ENCODE peak calls at places on chromosomes 7 and 10, in five cellular contexts. Q, U, N, Y and V are unnamed samples.

GRCh38 chr10:59904431-59905065 is 1.8 kb downstream of the CCDC6 start:
- DNase-seq in Q (no peak), U (no peak), N (no peak), Y (no peak), V (no peak)

GRCh38 chr10:96619120-96619519 is 32.3 kb upstream of the TM9SF3 start:
- DNase-seq in Q (no peak), U (no peak), N (no peak), Y (no peak), V (no peak)

GRCh38 chr7:47698386-47698785 is 116.5 kb upstream of the TNS3 start:
- DNase-seq in Q (no peak), U (no peak), N (no peak), Y (no peak), V (no peak)

GRCh38 chr10:37682617-37683016 is 174.8 kb downstream of the ZNF248 start:
- DNase-seq in Q (no peak), U (no peak), N (no peak), Y (no peak), V (no peak)

GRCh38 chr7:102097601-102098161 is 189.0 kb upstream of the SH2B2 start:
- DNase-seq in Q (peak; percentile 65), U (no peak), N (no peak), Y (no peak), V (no peak)

GRCh38 chr7:144818516-144818915 is 17.3 kb downstream of the TPK1 start:
- DNase-seq in Q (no peak), U (peak; percentile 67), N (peak; percentile 21), Y (no peak), V (no peak)

GRCh38 chr7:12715372-12716133 is 28.1 kb downstream of the ARL4A start:
- DNase-seq in Q (peak; percentile 98), U (peak; percentile 73), N (peak; percentile 78), Y (peak; percentile 69), V (no peak)

GRCh38 chr10:71569775-71570588 is 149.6 kb downstream of the C10orf105 start:
- DNase-seq in Q (peak; percentile 56), U (peak; percentile 87), N (peak; percentile 48), Y (peak; percentile 79), V (peak; percentile 83)

GRCh38 chr7:55502209-55502608 is 70.1 kb downstream of the VOPP1 start:
- DNase-seq in Q (no peak), U (no peak), N (no peak), Y (no peak), V (no peak)

GRCh38 chr7:106022193-106022821 is 59.2 kb downstream of the CDHR3 start:
- DNase-seq in Q (no peak), U (peak; percentile 84), N (no peak), Y (no peak), V (no peak)

GRCh38 chr7:110442386-110442837 is 648.5 kb upstream of the LRRN3 start:
- DNase-seq in Q (peak; percentile 62), U (peak; percentile 42), N (peak; percentile 74), Y (no peak), V (peak; percentile 24)

GRCh38 chr10:131975796-131976195 is 5.9 kb downstream of the BNIP3 start:
- DNase-seq in Q (no peak), U (no peak), N (no peak), Y (no peak), V (no peak)

GRCh38 chr7:17681965-17682364 is 258.3 kb downstream of the SNX13 start:
- DNase-seq in Q (no peak), U (no peak), N (no peak), Y (no peak), V (no peak)

GRCh38 chr7:47819054-47819920 is 129.0 kb downstream of the PKD1L1 start:
- DNase-seq in Q (peak; percentile 82), U (peak; percentile 67), N (peak; percentile 68), Y (peak; percentile 75), V (peak; percentile 71)

GRCh38 chr7:4849390-4849789 is 12.4 kb downstream of the PAPOLB start:
- DNase-seq in Q (peak; percentile 48), U (peak; percentile 61), N (peak; percentile 11), Y (no peak), V (peak; percentile 58)

GRCh38 chr7:75967573-75967997 is 26.8 kb downstream of the TMEM120A start:
- DNase-seq in Q (no peak), U (no peak), N (no peak), Y (no peak), V (no peak)

GRCh38 chr10:118965636-118966035 is 63.9 kb upstream of the NANOS1 start:
- DNase-seq in Q (no peak), U (no peak), N (no peak), Y (peak; percentile 63), V (no peak)

GRCh38 chr10:80136134-80136571 is 3.6 kb downstream of the PLAC9 start:
- DNase-seq in Q (no peak), U (no peak), N (peak; percentile 19), Y (peak; percentile 95), V (no peak)

GRCh38 chr10:23892296-23892695 is 316.6 kb upstream of the KIAA1217 start:
- DNase-seq in Q (no peak), U (no peak), N (peak; percentile 14), Y (no peak), V (no peak)

GRCh38 chr10:132500781-132501415 is 36.7 kb upstream of the INPP5A start:
- DNase-seq in Q (no peak), U (no peak), N (no peak), Y (no peak), V (no peak)

GRCh38 chr7:30020535-30020934 is 6.0 kb downstream of the FKBP14 start:
- DNase-seq in Q (no peak), U (no peak), N (no peak), Y (no peak), V (no peak)

GRCh38 chr10:31952066-31952465 is 23.4 kb upstream of the ARHGAP12 start:
- DNase-seq in Q (no peak), U (no peak), N (no peak), Y (no peak), V (no peak)

GRCh38 chr7:116172353-116172752 is 38.0 kb upstream of the TES start:
- DNase-seq in Q (no peak), U (no peak), N (peak; percentile 39), Y (no peak), V (no peak)

GRCh38 chr7:33554576-33554975 is 350.8 kb upstream of the BMPER start:
- DNase-seq in Q (no peak), U (no peak), N (no peak), Y (no peak), V (no peak)

GRCh38 chr7:71442492-71443196 is 310.7 kb downstream of the GALNT17 start:
- DNase-seq in Q (no peak), U (peak; percentile 4), N (no peak), Y (no peak), V (no peak)

GRCh38 chr10:68560201-68560915 is at the start of gene TET1:
- DNase-seq in Q (peak; percentile 61), U (peak; percentile 55), N (peak; percentile 11), Y (peak; percentile 70), V (peak; percentile 63)

GRCh38 chr7:49513939-49514338 is 259.5 kb upstream of the VWC2 start:
- DNase-seq in Q (no peak), U (no peak), N (no peak), Y (no peak), V (no peak)

GRCh38 chr10:115948415-115948814 is 324.6 kb downstream of the GFRA1 start:
- DNase-seq in Q (peak; percentile 13), U (no peak), N (no peak), Y (no peak), V (no peak)

GRCh38 chr10:52637592-52637991 is 135.0 kb downstream of the MBL2 start:
- DNase-seq in Q (peak; percentile 35), U (no peak), N (peak; percentile 57), Y (no peak), V (no peak)

GRCh38 chr10:80072584-80072983 is 5.9 kb upstream of the TMEM254 start:
- DNase-seq in Q (no peak), U (no peak), N (no peak), Y (no peak), V (no peak)

GRCh38 chr7:158394936-158395335 is 192.7 kb downstream of the PTPRN2 start:
- DNase-seq in Q (peak; percentile 39), U (peak; percentile 52), N (no peak), Y (no peak), V (no peak)

DNA sequence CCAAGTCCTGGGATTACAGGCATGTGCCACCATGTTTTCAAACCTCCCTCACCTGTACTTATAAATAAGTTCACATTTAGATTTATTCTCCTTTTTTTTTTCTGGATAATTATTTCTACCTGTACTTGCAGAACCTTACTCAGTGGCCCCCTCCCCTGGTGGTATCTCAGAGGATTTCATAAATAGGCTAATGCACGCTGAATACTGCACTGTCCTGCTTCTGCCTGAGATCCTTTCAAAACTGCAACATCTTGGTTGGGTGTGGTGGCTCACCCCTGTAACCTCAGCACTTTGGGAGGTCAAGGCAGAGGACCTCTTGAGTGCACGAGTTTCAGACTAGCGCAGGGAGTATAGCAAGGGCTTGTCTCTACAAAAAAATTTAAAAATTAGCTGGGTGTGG is 4.6 kb upstream of the BLVRA start:
- DNase-seq in Q (no peak), U (no peak), N (no peak), Y (no peak), V (no peak)
- TF ChIP-seq CTCF in Q (no peak), U (no peak), N (no peak), Y (no peak), V (no peak)

DNA sequence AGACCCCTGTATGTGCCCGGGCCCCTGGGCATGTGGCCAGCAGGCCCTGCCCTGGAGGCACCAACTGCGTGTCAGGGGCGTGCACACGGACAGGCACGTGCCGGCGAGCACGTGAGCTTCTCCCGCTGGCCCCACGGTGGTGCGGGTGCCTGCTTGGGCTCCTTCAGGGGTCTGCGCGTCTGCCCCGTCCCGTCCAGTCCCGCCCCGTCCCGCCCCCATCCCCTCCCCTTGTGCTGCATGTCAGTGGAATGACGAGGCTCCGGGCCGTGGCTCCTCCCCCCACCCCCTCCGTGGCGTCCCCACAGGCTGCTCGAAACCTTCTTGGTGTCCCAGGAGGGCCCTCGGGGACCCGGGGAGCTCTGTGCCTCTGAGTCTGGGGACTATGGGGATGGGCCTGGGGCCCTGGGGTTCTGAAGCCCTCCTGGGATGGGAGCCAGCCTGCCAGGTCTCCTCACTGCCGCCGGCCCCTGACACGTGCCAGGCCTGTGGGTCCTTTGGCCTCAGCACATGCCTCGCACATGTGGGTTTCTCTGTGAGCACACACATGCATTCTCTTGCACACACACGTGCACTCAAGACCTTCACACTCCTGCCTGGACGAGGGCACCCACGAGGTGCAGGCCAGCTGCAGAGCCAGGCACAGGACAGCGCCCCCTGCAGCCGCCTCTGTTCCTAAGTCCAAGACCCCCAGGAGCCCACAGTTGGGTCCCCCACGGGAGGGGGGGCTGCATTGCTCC is 27.5 kb upstream of the AMZ1 start:
- DNase-seq in Q (no peak), U (peak; percentile 29), N (no peak), Y (no peak), V (no peak)
- TF ChIP-seq CTCF in Q (peak; percentile 30), U (peak; percentile 48), N (peak; percentile 28), Y (peak; percentile 11), V (peak; percentile 38)

GRCh38 chr10:98212204-98212603 is 55.8 kb downstream of the LOXL4 start:
- DNase-seq in Q (no peak), U (no peak), N (peak; percentile 79), Y (no peak), V (no peak)

GRCh38 chr10:98205351-98205750 is 62.6 kb downstream of the LOXL4 start:
- DNase-seq in Q (no peak), U (no peak), N (no peak), Y (no peak), V (no peak)

GRCh38 chr10:98213740-98214139 is 54.3 kb downstream of the LOXL4 start:
- DNase-seq in Q (no peak), U (no peak), N (no peak), Y (no peak), V (no peak)

GRCh38 chr10:98209441-98209840 is 58.6 kb downstream of the LOXL4 start:
- DNase-seq in Q (no peak), U (no peak), N (no peak), Y (no peak), V (no peak)

GRCh38 chr10:98208925-98209324 is 59.1 kb downstream of the LOXL4 start:
- DNase-seq in Q (no peak), U (no peak), N (no peak), Y (no peak), V (no peak)
- TF ChIP-seq CTCF in Q (no peak), U (no peak), N (no peak), Y (no peak), V (no peak)

GRCh38 chr7:73522081-73522818 is at the start of gene BAZ1B:
- DNase-seq in Q (peak; percentile 99), U (peak; percentile 98), N (peak; percentile 98), Y (peak; percentile 99), V (peak; percentile 99)
- TF ChIP-seq CTCF in Q (no peak), U (no peak), N (no peak), Y (no peak), V (no peak)